ENCODE peak calls at places on chromosomes 3 and 15, in eight cellular contexts. T is upper lobe of left lung, U is transverse colon, F is breast epithelium, P is ovary, R is Peyer's patch, J is tibial nerve, O is GM12878. W is an unnamed sample.

GRCh38 chr3:194761384-194761783 is 75.7 kb downstream of the FAM43A start:
- DNase-seq in T (peak; percentile 29), U (no peak), F (no peak), P (no peak), R (no peak), J (no peak), O (no peak), W (no peak)

GRCh38 chr3:138434276-138434874 is at the start of gene ESYT3:
- DNase-seq in T (peak; percentile 94), U (peak; percentile 78), F (peak; percentile 62), P (peak; percentile 75), R (no peak), J (peak; percentile 45), O (no peak), W (peak; percentile 94)

GRCh38 chr3:149181179-149181578 is 40.5 kb downstream of the CP start:
- DNase-seq in T (no peak), U (no peak), F (no peak), P (no peak), R (no peak), J (no peak), O (no peak), W (no peak)

GRCh38 chr3:143239026-143239425 is 119.5 kb downstream of the CHST2 start:
- DNase-seq in T (no peak), U (no peak), F (no peak), P (no peak), R (no peak), J (no peak), O (no peak), W (no peak)

GRCh38 chr3:127044996-127045395 is 62.1 kb downstream of the PLXNA1 start:
- DNase-seq in T (peak; percentile 82), U (no peak), F (no peak), P (peak; percentile 28), R (no peak), J (no peak), O (no peak), W (no peak)

GRCh38 chr3:124669470-124669869 is 60.8 kb upstream of the UMPS start:
- DNase-seq in T (no peak), U (no peak), F (no peak), P (no peak), R (no peak), J (no peak), O (no peak), W (no peak)

GRCh38 chr3:183975981-183976662 is 41.6 kb downstream of the ABCC5 start:
- DNase-seq in T (no peak), U (no peak), F (no peak), P (no peak), R (no peak), J (no peak), O (no peak), W (no peak)

GRCh38 chr3:183159319-183159718 is 3.2 kb downstream of the LAMP3 start:
- DNase-seq in T (no peak), U (no peak), F (no peak), P (no peak), R (no peak), J (no peak), O (no peak), W (no peak)

GRCh38 chr3:50340404-50341329 is at the start of gene RASSF1:
- DNase-seq in T (peak; percentile 80), U (peak; percentile 80), F (no peak), P (peak; percentile 71), R (peak; percentile 88), J (peak; percentile 76), O (no peak), W (peak; percentile 96)

GRCh38 chr3:10683106-10683505 is 132.9 kb upstream of the SLC6A11 start:
- DNase-seq in T (no peak), U (no peak), F (no peak), P (no peak), R (no peak), J (no peak), O (no peak), W (no peak)

GRCh38 chr3:184186902-184187207 is 856 bp downstream of the ABCF3 start:
- DNase-seq in T (no peak), U (no peak), F (no peak), P (no peak), R (no peak), J (no peak), O (no peak), W (no peak)

GRCh38 chr3:58299839-58300516 is 6.1 kb upstream of the RPP14 start:
- DNase-seq in T (no peak), U (no peak), F (no peak), P (no peak), R (no peak), J (no peak), O (no peak), W (no peak)

GRCh38 chr3:76034652-76035051 is 249.3 kb upstream of the ZNF717 start:
- DNase-seq in T (no peak), U (no peak), F (no peak), P (no peak), R (no peak), J (no peak), O (no peak), W (no peak)

GRCh38 chr3:127914584-127914983 is 448 bp upstream of the KBTBD12 start:
- DNase-seq in T (no peak), U (no peak), F (no peak), P (no peak), R (no peak), J (no peak), O (no peak), W (no peak)

GRCh38 chr15:67176195-67176971 is 78.1 kb downstream of the AAGAB start:
- DNase-seq in T (no peak), U (no peak), F (no peak), P (no peak), R (no peak), J (no peak), O (no peak), W (no peak)

GRCh38 chr3:3799173-3800075 is at the start of gene LRRN1:
- DNase-seq in T (peak; percentile 63), U (peak; percentile 48), F (peak; percentile 72), P (peak; percentile 83), R (peak; percentile 76), J (no peak), O (no peak), W (peak; percentile 85)

GRCh38 chr3:169150343-169150742 is 513.2 kb downstream of the MECOM start:
- DNase-seq in T (no peak), U (no peak), F (no peak), P (no peak), R (no peak), J (no peak), O (no peak), W (no peak)

GRCh38 chr3:78991656-78992055 is 776.1 kb downstream of the ROBO1 start:
- DNase-seq in T (no peak), U (no peak), F (no peak), P (no peak), R (no peak), J (no peak), O (no peak), W (no peak)

GRCh38 chr15:99764521-99764920 is 31.3 kb upstream of the LYSMD4 start:
- DNase-seq in T (no peak), U (no peak), F (no peak), P (no peak), R (no peak), J (no peak), O (no peak), W (no peak)

GRCh38 chr15:25543156-25543555 is 104.3 kb upstream of the UBE3A start:
- DNase-seq in T (peak; percentile 71), U (peak; percentile 31), F (peak; percentile 61), P (no peak), R (no peak), J (peak; percentile 46), O (no peak), W (peak; percentile 41)

GRCh38 chr3:8501388-8502131 is at the start of gene LMCD1:
- DNase-seq in T (peak; percentile 96), U (peak; percentile 95), F (peak; percentile 89), P (peak; percentile 97), R (peak; percentile 81), J (peak; percentile 87), O (peak; percentile 64), W (peak; percentile 98)
- TF ChIP-seq CTCF in T (peak; percentile 36), U (peak; percentile 25), F (no peak), P (peak; percentile 38), R (no peak), J (peak; percentile 19), O (no peak), W (no peak)

GRCh38 chr3:158102660-158103085 is 3.5 kb downstream of the SHOX2 start:
- DNase-seq in T (no peak), U (no peak), F (no peak), P (no peak), R (no peak), J (no peak), O (no peak), W (no peak)
- H3K4me3 ChIP-seq in T (no peak overlapping the region), U (no peak overlapping the region), F (peak overlapping the region; percentile 74), P (no peak overlapping the region), R (no peak overlapping the region), J (peak overlapping the region; percentile 61), O (no peak overlapping the region), W (no peak overlapping the region)

DNA sequence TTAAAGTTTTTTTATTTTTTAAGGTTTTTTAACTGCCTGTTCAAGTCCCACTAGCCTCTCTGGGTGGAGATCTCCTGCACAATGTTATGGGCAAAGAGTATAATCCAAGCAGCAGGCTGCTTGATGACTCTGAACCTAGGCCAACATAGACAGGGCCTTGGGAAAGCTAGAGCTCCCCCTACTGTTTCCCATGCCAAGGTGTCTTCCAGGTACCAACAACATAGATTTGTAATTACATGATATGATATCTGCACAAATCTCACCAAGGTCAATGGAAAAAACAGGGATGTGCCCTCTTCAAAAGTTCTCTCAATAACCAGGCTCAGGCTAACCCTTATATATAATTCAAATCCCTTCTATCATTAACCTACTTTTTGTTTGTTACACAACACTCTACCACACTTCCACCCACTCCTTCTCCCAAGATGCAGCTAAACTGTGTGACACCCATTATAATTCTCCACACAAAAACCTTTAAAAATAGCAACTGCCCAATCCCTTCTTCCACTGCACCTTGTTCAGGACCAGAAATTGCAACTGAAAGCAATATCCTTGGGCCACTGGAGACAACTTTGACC is 43.8 kb downstream of the RBM15B start:
- DNase-seq in T (peak; percentile 51), U (peak; percentile 44), F (no peak), P (no peak), R (no peak), J (no peak), O (peak; percentile 5), W (no peak)
- TF ChIP-seq POLR2A in T (no peak), U (no peak), F (no peak), P (no peak), R (no peak), J (no peak), O (no peak), W (no peak)

DNA sequence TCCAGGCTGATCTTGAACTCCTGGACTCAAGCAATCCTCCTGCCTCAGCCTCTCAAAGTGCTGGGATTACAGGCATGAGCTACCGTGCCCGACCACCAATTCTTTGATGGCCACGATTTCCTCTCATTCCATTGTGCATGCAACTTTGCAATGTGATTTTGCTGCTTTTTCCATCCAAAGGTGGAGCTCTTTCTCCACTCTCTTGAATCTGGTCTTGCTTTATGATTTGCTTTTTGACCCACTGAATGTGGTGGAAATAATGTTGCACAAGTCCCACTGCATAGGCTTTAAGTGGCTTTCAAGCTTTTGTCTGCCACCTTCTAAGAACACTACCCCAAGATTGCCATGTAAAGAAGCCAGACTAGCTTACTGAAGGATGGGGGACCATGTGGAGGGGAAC is 10.6 kb downstream of the RPS27L start:
- DNase-seq in T (no peak), U (no peak), F (no peak), P (no peak), R (no peak), J (no peak), O (no peak), W (no peak)
- TF ChIP-seq CTCF in T (no peak), U (no peak), F (no peak), P (no peak), R (no peak), J (no peak), O (peak; percentile 8), W (no peak)

W was measured in lower leg skin.